ENCODE peak calls at places on chromosomes 2 and 18, in four cellular contexts. D is glutamatergic neuron, F is H54, B is HCT116. T is an unnamed sample.

GRCh38 chr2:111702119-111702808 is 181.7 kb downstream of the ANAPC1 start:
- DNase-seq in D (peak; percentile 74), B (peak; percentile 56), F (peak; percentile 51), T (peak; percentile 69)

GRCh38 chr18:45361148-45361851 is 254.0 kb upstream of the SLC14A2 start:
- DNase-seq in D (no peak), B (no peak), F (no peak), T (no peak)

GRCh38 chr2:109063326-109063670 is 65.7 kb upstream of the SH3RF3 start:
- DNase-seq in D (peak; percentile 47), F (no peak), B (no peak), T (no peak)

GRCh38 chr2:3478846-3479385 is 40.4 kb downstream of the ADI1 start:
- DNase-seq in B (no peak), F (no peak), D (no peak), T (no peak)

GRCh38 chr2:74867841-74868658 is 34.1 kb downstream of the HK2 start:
- DNase-seq in F (peak; percentile 82), B (no peak), D (no peak), T (no peak)

GRCh38 chr2:178448968-178449661 is 1.9 kb downstream of the PRKRA start:
- DNase-seq in D (no peak), F (no peak), B (no peak), T (no peak)

GRCh38 chr2:8059255-8059654 is 622.6 kb upstream of the ID2 start:
- DNase-seq in D (no peak), F (no peak), B (no peak), T (no peak)

GRCh38 chr2:221750317-221750716 is 178.2 kb upstream of the EPHA4 start:
- DNase-seq in D (no peak), F (no peak), B (no peak), T (no peak)

GRCh38 chr2:208101716-208102631 is 22.4 kb downstream of the CRYGD start:
- DNase-seq in B (peak; percentile 39), F (no peak), D (no peak), T (no peak)

GRCh38 chr18:74303936-74304335 is 11.7 kb upstream of the C18orf63 start:
- DNase-seq in D (no peak), F (no peak), B (no peak), T (peak; percentile 33)

GRCh38 chr2:64636105-64636873 is 17.4 kb downstream of the SERTAD2 start:
- DNase-seq in D (no peak), B (no peak), F (no peak), T (no peak)

GRCh38 chr2:151306621-151307020 is 17.2 kb upstream of the NMI start:
- DNase-seq in B (no peak), F (peak; percentile 44), D (no peak), T (no peak)

GRCh38 chr2:163850036-163850435 is 114.2 kb upstream of the FIGN start:
- DNase-seq in B (no peak), D (no peak), F (no peak), T (no peak)

GRCh38 chr2:33924770-33925169 is 325.7 kb upstream of the FAM98A start:
- DNase-seq in F (no peak), D (no peak), B (no peak), T (no peak)

GRCh38 chr18:1393929-1394328 is 489.3 kb downstream of the ADCYAP1 start:
- DNase-seq in D (no peak), B (no peak), F (no peak), T (no peak)

GRCh38 chr2:7627587-7627986 is 710.4 kb downstream of the RNF144A start:
- DNase-seq in F (no peak), D (no peak), B (no peak), T (no peak)

GRCh38 chr2:232327089-232328037 is 51.2 kb upstream of the ALPP start:
- DNase-seq in F (peak; percentile 74), D (peak; percentile 97), B (peak; percentile 27), T (peak; percentile 2)

GRCh38 chr2:112137516-112138142 is 556 bp upstream of the FBLN7 start:
- DNase-seq in B (no peak), D (no peak), F (no peak), T (peak; percentile 39)

GRCh38 chr2:52572469-52572894 is 1195.1 kb upstream of the CHAC2 start:
- DNase-seq in F (no peak), B (no peak), D (no peak), T (no peak)

T was measured in HS-27A.